ENCODE peak calls at places on chromosome 11, in nine cellular contexts. R, M, J, B, Y, S, P, L and K are unnamed samples.

GRCh38 chr11:19597194-19597593 is 115.4 kb upstream of the NAV2 start:
- DNase-seq in R (no peak), M (peak), J (no peak), B (no peak), Y (no peak), S (no peak), P (no peak), L (no peak), K (peak)

GRCh38 chr11:121143921-121144320 is 42.9 kb downstream of the TECTA start:
- DNase-seq in R (no peak), M (no peak), J (no peak), B (no peak), Y (no peak), S (no peak), P (no peak), L (no peak), K (no peak)

GRCh38 chr11:81673001-81673400 is 1060.7 kb downstream of the FAM181B start:
- DNase-seq in R (no peak), M (no peak), J (no peak), B (no peak), Y (no peak), S (no peak), P (no peak), L (no peak), K (no peak)

GRCh38 chr11:94602430-94603372 is 35.5 kb downstream of the PIWIL4 start:
- DNase-seq in R (peak), M (peak), J (peak), B (peak), Y (no peak), S (peak), P (no peak), L (peak), K (peak)

GRCh38 chr11:121762820-121763219 is 310.1 kb upstream of the SORL1-AS1 start:
- DNase-seq in R (no peak), M (peak), J (peak), B (no peak), Y (peak), S (peak), P (peak), L (no peak), K (no peak)

GRCh38 chr11:134406264-134407185 is 5.5 kb downstream of the B3GAT1 start:
- DNase-seq in R (no peak), M (no peak), J (no peak), B (no peak), Y (no peak), S (no peak), P (no peak), L (no peak), K (no peak)

GRCh38 chr11:128595221-128595620 is 7.9 kb upstream of the ETS1 start:
- DNase-seq in R (no peak), M (peak), J (no peak), B (no peak), Y (no peak), S (no peak), P (no peak), L (no peak), K (no peak)

GRCh38 chr11:96430668-96431067 is 40.9 kb downstream of the JRKL start:
- DNase-seq in R (no peak), M (no peak), J (no peak), B (no peak), Y (no peak), S (no peak), P (no peak), L (no peak), K (no peak)